ENCODE peak calls at places on chromosomes 11 and 22, in six cellular contexts. F, G, O, L, R and X are unnamed samples.
A peak's percentile ranks its signal among the peaks of the same experiment; 100 is the strongest.

GRCh38 chr11:61720597-61720996 is 31.8 kb upstream of the MYRF start:
- DNase-seq in F (no peak), R (no peak), L (no peak), O (no peak), G (no peak), X (no peak)

GRCh38 chr11:130094614-130095013 is 24.9 kb downstream of the APLP2 start:
- DNase-seq in R (no peak), O (no peak), G (no peak), F (no peak), L (no peak), X (no peak)

GRCh38 chr11:19511413-19512183 is 201.0 kb upstream of the NAV2 start:
- DNase-seq in R (peak; percentile 42), O (no peak), F (no peak), L (peak; percentile 53), G (no peak), X (no peak)

GRCh38 chr11:86671386-86672006 is 920 bp downstream of the ME3 start:
- DNase-seq in O (peak; percentile 58), L (peak; percentile 55), G (peak; percentile 51), R (no peak), F (peak; percentile 59), X (peak; percentile 47)

GRCh38 chr11:75450826-75451783 is 18.1 kb upstream of the KLHL35 start:
- DNase-seq in L (peak; percentile 27), G (no peak), O (peak; percentile 20), R (no peak), F (no peak), X (peak; percentile 73)

GRCh38 chr22:44573451-44573850 is 75.4 kb upstream of the RTL6 start:
- DNase-seq in O (no peak), R (no peak), F (no peak), G (no peak), L (no peak), X (no peak)

GRCh38 chr11:103844327-103845215 is 191.9 kb upstream of the DDI1 start:
- DNase-seq in L (no peak), O (no peak), G (no peak), R (no peak), F (no peak), X (no peak)

GRCh38 chr11:96061730-96062524 is 138.0 kb upstream of the MTMR2 start:
- DNase-seq in O (peak; percentile 55), L (peak; percentile 62), G (no peak), R (no peak), F (peak; percentile 60), X (no peak)

GRCh38 chr22:37624876-37625275 is 14.6 kb upstream of the SH3BP1 start:
- DNase-seq in O (no peak), R (no peak), F (no peak), G (no peak), L (no peak), X (no peak)

GRCh38 chr11:119015054-119015611 is 3.0 kb downstream of the RPS25 start:
- DNase-seq in R (no peak), L (peak; percentile 16), O (no peak), G (no peak), F (peak; percentile 26), X (peak; percentile 19)

GRCh38 chr11:9574806-9575530 is 1.5 kb downstream of the WEE1 start:
- DNase-seq in R (peak; percentile 77), F (peak; percentile 94), G (peak; percentile 74), O (peak; percentile 85), L (peak; percentile 92), X (peak; percentile 78)

GRCh38 chr22:27212617-27213177 is 555.3 kb downstream of the MIAT start:
- DNase-seq in F (peak; percentile 97), G (peak; percentile 74), L (peak; percentile 96), O (peak; percentile 98), R (no peak), X (peak; percentile 37)

GRCh38 chr11:125625225-125625593 is 246 bp downstream of the CHEK1 start:
- DNase-seq in R (no peak), L (no peak), F (no peak), O (no peak), G (no peak), X (no peak)

GRCh38 chr11:10823152-10823579 is 14.4 kb upstream of the EIF4G2 start:
- DNase-seq in F (peak; percentile 14), R (no peak), O (no peak), L (no peak), G (no peak), X (no peak)

GRCh38 chr11:100830978-100831732 is 144.1 kb downstream of the ARHGAP42 start:
- DNase-seq in L (peak; percentile 43), F (peak; percentile 76), G (peak; percentile 38), O (peak; percentile 63), R (no peak), X (no peak)

GRCh38 chr11:11937433-11937832 is 71.0 kb downstream of the DKK3 start:
- DNase-seq in R (no peak), F (no peak), L (no peak), O (no peak), G (no peak), X (no peak)

GRCh38 chr22:38423512-38424503 is 31.2 kb downstream of the KCNJ4 start:
- DNase-seq in L (no peak), R (no peak), F (no peak), O (no peak), G (no peak), X (no peak)

GRCh38 chr11:125365196-125365931 is 130.7 kb downstream of the FEZ1 start:
- DNase-seq in R (no peak), O (no peak), F (no peak), L (no peak), G (no peak), X (no peak)

GRCh38 chr11:99229544-99229943 is 208.8 kb downstream of the CNTN5 start:
- DNase-seq in O (no peak), F (no peak), L (no peak), R (no peak), G (no peak), X (no peak)

GRCh38 chr11:44814881-44815592 is 88.3 kb downstream of the TSPAN18 start:
- DNase-seq in G (peak; percentile 22), O (peak; percentile 76), R (peak; percentile 26), L (no peak), F (peak; percentile 25), X (no peak)

GRCh38 chr11:294795-295194 is 4.5 kb downstream of the IFITM5 start:
- DNase-seq in G (no peak), R (no peak), F (no peak), L (no peak), O (no peak), X (no peak)

GRCh38 chr11:77467993-77468392 is 5.9 kb downstream of the PAK1 start:
- DNase-seq in O (peak; percentile 68), G (no peak), R (no peak), L (no peak), F (no peak), X (peak; percentile 13)

GRCh38 chr22:45201678-45202332 is 38.1 kb downstream of the NUP50 start:
- DNase-seq in L (no peak), F (peak; percentile 96), R (no peak), G (peak; percentile 87), O (peak; percentile 15), X (no peak)

GRCh38 chr11:93574821-93575220 is 31.6 kb upstream of the SMCO4 start:
- DNase-seq in G (no peak), R (no peak), F (no peak), L (no peak), O (no peak), X (no peak)

GRCh38 chr11:10454902-10455631 is at the start of gene AMPD3:
- DNase-seq in F (peak; percentile 94), L (peak; percentile 24), O (peak; percentile 79), G (peak; percentile 94), R (peak; percentile 43), X (peak; percentile 22)

GRCh38 chr11:116499396-116500001 is 273.3 kb downstream of the BUD13 start:
- DNase-seq in G (peak; percentile 73), L (peak; percentile 92), F (peak; percentile 45), O (peak; percentile 29), R (peak; percentile 87), X (peak; percentile 95)

GRCh38 chr11:15835705-15836411 is 520.5 kb downstream of the SOX6 start:
- DNase-seq in F (no peak), O (no peak), G (no peak), R (no peak), L (no peak), X (no peak)

GRCh38 chr11:10973416-10973815 is 115.6 kb upstream of the ZBED5 start:
- DNase-seq in L (no peak), O (no peak), F (no peak), G (no peak), R (peak; percentile 48), X (peak; percentile 35)

GRCh38 chr11:74746868-74747267 is 1.8 kb upstream of the RNF169 start:
- DNase-seq in O (no peak), F (no peak), G (no peak), L (no peak), R (no peak), X (no peak)

GRCh38 chr22:49925525-49926128 is 7.2 kb downstream of the CRELD2 start:
- DNase-seq in O (no peak), R (no peak), L (no peak), G (no peak), F (no peak), X (no peak)